ENCODE peak calls at places on chromosome 15, in eight cellular contexts. One of them, this sample, is unnamed.
A peak's percentile ranks its signal among the peaks of the same experiment; 100 is the strongest.

GRCh38 chr15:72167445-72167844 is 30.1 kb downstream of the GRAMD2A start:
- DNase-seq in SK-N-SH: no peak
- DNase-seq in H1: no peak
- DNase-seq in IMR-90: no peak
- DNase-seq in A549: no peak
- DNase-seq in K562: no peak
- DNase-seq in HCT116: no peak
- DNase-seq in GM12878: no peak
- DNase-seq in this sample: no peak

GRCh38 chr15:70099966-70100494 is 2.3 kb upstream of the TLE3 start:
- DNase-seq in SK-N-SH: no peak
- DNase-seq in H1: no peak
- DNase-seq in IMR-90: no peak
- DNase-seq in A549: peak; percentile 33
- DNase-seq in K562: no peak
- DNase-seq in HCT116: peak; percentile 13
- DNase-seq in GM12878: no peak
- DNase-seq in this sample: no peak

GRCh38 chr15:67120839-67121540 is 55.6 kb downstream of the SMAD3 start:
- DNase-seq in SK-N-SH: peak; percentile 74
- DNase-seq in H1: no peak
- DNase-seq in IMR-90: peak; percentile 97
- DNase-seq in A549: peak; percentile 90
- DNase-seq in K562: peak; percentile 58
- DNase-seq in HCT116: no peak
- DNase-seq in GM12878: peak; percentile 51
- DNase-seq in this sample: no peak

GRCh38 chr15:69462493-69463181 is 10.0 kb downstream of the RPLP1 start:
- DNase-seq in SK-N-SH: peak; percentile 96
- DNase-seq in H1: peak; percentile 97
- DNase-seq in IMR-90: peak; percentile 99
- DNase-seq in A549: peak; percentile 99
- DNase-seq in K562: peak; percentile 96
- DNase-seq in HCT116: peak; percentile 93
- DNase-seq in GM12878: peak; percentile 83
- DNase-seq in this sample: peak; percentile 96

GRCh38 chr15:67154249-67154648 is 88.8 kb downstream of the SMAD3 start:
- DNase-seq in SK-N-SH: no peak
- DNase-seq in H1: no peak
- DNase-seq in IMR-90: no peak
- DNase-seq in A549: no peak
- DNase-seq in K562: no peak
- DNase-seq in HCT116: no peak
- DNase-seq in GM12878: no peak
- DNase-seq in this sample: no peak

GRCh38 chr15:44541282-44541958 is 4.5 kb downstream of the EIF3J start:
- DNase-seq in SK-N-SH: no peak
- DNase-seq in H1: no peak
- DNase-seq in IMR-90: peak; percentile 90
- DNase-seq in A549: peak; percentile 17
- DNase-seq in K562: no peak
- DNase-seq in HCT116: no peak
- DNase-seq in GM12878: no peak
- DNase-seq in this sample: peak; percentile 16

GRCh38 chr15:66145242-66146182 is 108.0 kb downstream of the MEGF11 start:
- DNase-seq in SK-N-SH: peak; percentile 48
- DNase-seq in H1: no peak
- DNase-seq in IMR-90: no peak
- DNase-seq in A549: no peak
- DNase-seq in K562: no peak
- DNase-seq in HCT116: no peak
- DNase-seq in GM12878: no peak
- DNase-seq in this sample: no peak

GRCh38 chr15:85543741-85544155 is 163.3 kb downstream of the AKAP13 start:
- DNase-seq in SK-N-SH: no peak
- DNase-seq in H1: peak; percentile 54
- DNase-seq in IMR-90: no peak
- DNase-seq in A549: no peak
- DNase-seq in K562: no peak
- DNase-seq in HCT116: no peak
- DNase-seq in GM12878: no peak
- DNase-seq in this sample: no peak

GRCh38 chr15:44537728-44538240 is 837 bp downstream of the EIF3J start:
- DNase-seq in SK-N-SH: peak; percentile 33
- DNase-seq in H1: no peak
- DNase-seq in IMR-90: peak; percentile 43
- DNase-seq in A549: peak; percentile 48
- DNase-seq in K562: peak; percentile 21
- DNase-seq in HCT116: no peak
- DNase-seq in GM12878: no peak
- DNase-seq in this sample: peak; percentile 49

GRCh38 chr15:57554821-57555185 is 36.9 kb upstream of the MYZAP start:
- DNase-seq in SK-N-SH: no peak
- DNase-seq in H1: no peak
- DNase-seq in IMR-90: no peak
- DNase-seq in A549: no peak
- DNase-seq in K562: no peak
- DNase-seq in HCT116: no peak
- DNase-seq in GM12878: no peak
- DNase-seq in this sample: no peak

GRCh38 chr15:77417642-77418041 is 2.3 kb downstream of the PEAK1 start:
- DNase-seq in SK-N-SH: no peak
- DNase-seq in H1: no peak
- DNase-seq in IMR-90: peak; percentile 9
- DNase-seq in A549: no peak
- DNase-seq in K562: no peak
- DNase-seq in HCT116: no peak
- DNase-seq in GM12878: no peak
- DNase-seq in this sample: no peak

GRCh38 chr15:32979710-32980109 is 214.8 kb downstream of the FMN1 start:
- DNase-seq in SK-N-SH: no peak
- DNase-seq in H1: no peak
- DNase-seq in IMR-90: peak; percentile 98
- DNase-seq in A549: no peak
- DNase-seq in K562: no peak
- DNase-seq in HCT116: no peak
- DNase-seq in GM12878: no peak
- DNase-seq in this sample: no peak

GRCh38 chr15:69578252-69578651 is 125.6 kb downstream of the RPLP1 start:
- DNase-seq in SK-N-SH: no peak
- DNase-seq in H1: no peak
- DNase-seq in IMR-90: no peak
- DNase-seq in A549: no peak
- DNase-seq in K562: no peak
- DNase-seq in HCT116: no peak
- DNase-seq in GM12878: no peak
- DNase-seq in this sample: no peak

GRCh38 chr15:28995193-28995592 is 109.4 kb downstream of the APBA2 start:
- DNase-seq in SK-N-SH: no peak
- DNase-seq in H1: no peak
- DNase-seq in IMR-90: no peak
- DNase-seq in A549: no peak
- DNase-seq in K562: no peak
- DNase-seq in HCT116: no peak
- DNase-seq in GM12878: no peak
- DNase-seq in this sample: no peak

GRCh38 chr15:28992996-28993719 is 107.4 kb downstream of the APBA2 start:
- DNase-seq in SK-N-SH: no peak
- DNase-seq in H1: no peak
- DNase-seq in IMR-90: no peak
- DNase-seq in A549: no peak
- DNase-seq in K562: no peak
- DNase-seq in HCT116: no peak
- DNase-seq in GM12878: no peak
- DNase-seq in this sample: no peak

GRCh38 chr15:28993720-28994053 is 107.9 kb downstream of the APBA2 start:
- DNase-seq in SK-N-SH: no peak
- DNase-seq in H1: no peak
- DNase-seq in IMR-90: no peak
- DNase-seq in A549: no peak
- DNase-seq in K562: no peak
- DNase-seq in HCT116: no peak
- DNase-seq in GM12878: no peak
- DNase-seq in this sample: no peak

GRCh38 chr15:28994830-28995180 is 109.0 kb downstream of the APBA2 start:
- DNase-seq in SK-N-SH: no peak
- DNase-seq in H1: no peak
- DNase-seq in IMR-90: no peak
- DNase-seq in A549: no peak
- DNase-seq in K562: no peak
- DNase-seq in HCT116: no peak
- DNase-seq in GM12878: no peak
- DNase-seq in this sample: no peak

GRCh38 chr15:28994142-28994829 is 108.5 kb downstream of the APBA2 start:
- DNase-seq in SK-N-SH: no peak
- DNase-seq in H1: no peak
- DNase-seq in IMR-90: no peak
- DNase-seq in A549: no peak
- DNase-seq in K562: no peak
- DNase-seq in HCT116: no peak
- DNase-seq in GM12878: no peak
- DNase-seq in this sample: no peak
- TF ChIP-seq RAD21 in SK-N-SH: no peak
- TF ChIP-seq RAD21 in H1: no peak
- TF ChIP-seq RAD21 in IMR-90: no peak
- TF ChIP-seq RAD21 in A549: no peak
- TF ChIP-seq RAD21 in K562: no peak
- TF ChIP-seq RAD21 in HCT116: no peak
- TF ChIP-seq RAD21 in GM12878: no peak
- TF ChIP-seq RAD21 in this sample: no peak

GRCh38 chr15:39195988-39196486 is 384.8 kb upstream of the THBS1 start:
- DNase-seq in SK-N-SH: no peak
- DNase-seq in H1: no peak
- DNase-seq in IMR-90: peak; percentile 85
- DNase-seq in A549: peak; percentile 79
- DNase-seq in K562: no peak
- DNase-seq in HCT116: no peak
- DNase-seq in GM12878: no peak
- DNase-seq in this sample: no peak
- TF ChIP-seq RAD21 in SK-N-SH: no peak
- TF ChIP-seq RAD21 in H1: no peak
- TF ChIP-seq RAD21 in IMR-90: no peak
- TF ChIP-seq RAD21 in A549: no peak
- TF ChIP-seq RAD21 in K562: no peak
- TF ChIP-seq RAD21 in HCT116: no peak
- TF ChIP-seq RAD21 in GM12878: no peak
- TF ChIP-seq RAD21 in this sample: no peak

DNA sequence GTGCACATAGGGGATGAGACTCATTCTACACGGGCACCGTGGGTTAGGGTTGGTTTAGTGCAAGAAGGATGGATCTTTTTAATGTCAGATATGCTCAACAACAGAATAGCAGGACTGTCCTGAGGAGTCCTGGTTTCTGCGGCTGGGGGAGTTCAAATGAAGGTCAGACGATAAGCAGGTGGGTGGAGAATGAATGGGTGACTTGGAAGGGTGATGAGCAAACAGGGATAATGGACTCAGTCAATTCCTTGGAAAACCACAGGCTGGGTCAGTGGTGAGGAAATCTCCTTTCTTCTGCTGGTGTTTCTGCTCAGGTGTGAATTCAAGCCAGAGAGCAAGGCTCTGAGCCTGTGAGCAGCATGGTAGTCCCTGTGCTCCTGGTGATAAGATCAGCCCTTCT is 59.9 kb downstream of the MESD start:
- DNase-seq in SK-N-SH: no peak
- DNase-seq in H1: no peak
- DNase-seq in IMR-90: peak; percentile 58
- DNase-seq in A549: no peak
- DNase-seq in K562: peak; percentile 24
- DNase-seq in HCT116: no peak
- DNase-seq in GM12878: no peak
- DNase-seq in this sample: no peak
- TF ChIP-seq RAD21 in SK-N-SH: no peak
- TF ChIP-seq RAD21 in H1: no peak
- TF ChIP-seq RAD21 in IMR-90: no peak
- TF ChIP-seq RAD21 in A549: no peak
- TF ChIP-seq RAD21 in K562: no peak
- TF ChIP-seq RAD21 in HCT116: no peak
- TF ChIP-seq RAD21 in GM12878: no peak
- TF ChIP-seq RAD21 in this sample: no peak

GRCh38 chr15:47186071-47186470 is 531.2 kb upstream of the SEMA6D start:
- DNase-seq in SK-N-SH: no peak
- DNase-seq in H1: no peak
- DNase-seq in IMR-90: no peak
- DNase-seq in A549: no peak
- DNase-seq in K562: no peak
- DNase-seq in HCT116: no peak
- DNase-seq in GM12878: no peak
- DNase-seq in this sample: no peak

GRCh38 chr15:47184003-47184404 is 533.3 kb upstream of the SEMA6D start:
- DNase-seq in SK-N-SH: peak; percentile 75
- DNase-seq in H1: no peak
- DNase-seq in IMR-90: no peak
- DNase-seq in A549: no peak
- DNase-seq in K562: no peak
- DNase-seq in HCT116: no peak
- DNase-seq in GM12878: no peak
- DNase-seq in this sample: no peak

GRCh38 chr15:47185222-47185800 is 532.0 kb upstream of the SEMA6D start:
- DNase-seq in SK-N-SH: no peak
- DNase-seq in H1: no peak
- DNase-seq in IMR-90: peak; percentile 0
- DNase-seq in A549: no peak
- DNase-seq in K562: no peak
- DNase-seq in HCT116: no peak
- DNase-seq in GM12878: no peak
- DNase-seq in this sample: no peak

GRCh38 chr15:47182818-47183217 is 534.5 kb upstream of the SEMA6D start:
- DNase-seq in SK-N-SH: no peak
- DNase-seq in H1: no peak
- DNase-seq in IMR-90: no peak
- DNase-seq in A549: no peak
- DNase-seq in K562: no peak
- DNase-seq in HCT116: no peak
- DNase-seq in GM12878: no peak
- DNase-seq in this sample: no peak

DNA sequence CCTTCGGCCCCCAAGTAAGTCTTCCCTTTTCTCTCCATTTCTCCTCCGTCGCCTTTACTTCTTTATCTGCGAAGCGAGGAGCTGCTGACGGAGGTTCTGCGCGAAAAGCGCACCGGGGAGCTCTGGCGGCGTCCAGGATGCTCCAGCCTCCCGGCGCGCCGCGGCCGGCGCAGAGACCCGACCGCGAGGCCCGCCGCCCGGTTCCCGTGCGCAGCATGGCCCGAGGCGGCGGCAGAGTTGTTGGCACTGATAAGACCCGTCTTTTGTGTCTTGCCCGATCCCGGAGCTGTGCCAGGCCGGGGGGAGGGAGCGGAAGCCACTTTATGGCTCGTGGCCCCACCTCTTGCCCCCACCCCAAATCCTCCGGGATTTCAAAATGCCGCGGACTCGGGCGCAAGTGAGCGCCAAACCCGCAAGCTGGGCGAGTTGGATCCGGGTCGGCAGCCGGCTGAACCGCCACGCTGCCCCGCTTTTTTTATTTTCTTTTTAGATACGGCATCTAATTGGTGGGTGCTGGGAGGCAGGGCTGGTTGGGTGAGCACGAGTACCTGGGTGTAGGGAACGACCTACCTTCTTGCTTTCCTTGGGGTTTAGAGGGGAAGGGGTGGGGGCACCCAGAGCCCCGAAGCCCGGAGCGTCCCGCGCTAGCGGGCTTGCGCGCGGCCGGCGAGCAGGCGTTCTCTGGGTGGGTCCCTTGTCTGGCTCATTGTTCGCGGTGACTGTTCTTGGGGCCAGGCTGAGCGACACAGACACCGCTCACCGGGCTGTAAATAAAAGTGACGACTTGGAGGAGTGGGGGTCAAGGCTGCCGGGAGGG is 532.7 kb upstream of the SEMA6D start:
- DNase-seq in SK-N-SH: peak; percentile 79
- DNase-seq in H1: peak; percentile 80
- DNase-seq in IMR-90: peak; percentile 14
- DNase-seq in A549: no peak
- DNase-seq in K562: no peak
- DNase-seq in HCT116: no peak
- DNase-seq in GM12878: no peak
- DNase-seq in this sample: no peak
- TF ChIP-seq RAD21 in SK-N-SH: no peak
- TF ChIP-seq RAD21 in H1: no peak
- TF ChIP-seq RAD21 in IMR-90: no peak
- TF ChIP-seq RAD21 in A549: no peak
- TF ChIP-seq RAD21 in K562: no peak
- TF ChIP-seq RAD21 in HCT116: no peak
- TF ChIP-seq RAD21 in GM12878: no peak
- TF ChIP-seq RAD21 in this sample: no peak